ENCODE peak calls at places on chromosomes 5 and 9, in five cellular contexts. One of them, this sample, is unnamed.

GRCh38 chr9:124110307-124110915 is 98.8 kb downstream of the LHX2 start:
- DNase-seq in hepatocyte: peak
- DNase-seq in D721Med: no peak
- DNase-seq in GM12864: no peak
- DNase-seq in breast epithelium: peak
- DNase-seq in this sample: peak

GRCh38 chr5:14728109-14728938 is 63.8 kb downstream of the OTULIN start:
- DNase-seq in hepatocyte: peak
- DNase-seq in D721Med: no peak
- DNase-seq in GM12864: no peak
- DNase-seq in breast epithelium: no peak
- DNase-seq in this sample: no peak

GRCh38 chr9:87184956-87185642 is 237.8 kb upstream of the GAS1 start:
- DNase-seq in hepatocyte: no peak
- DNase-seq in D721Med: no peak
- DNase-seq in GM12864: no peak
- DNase-seq in breast epithelium: no peak
- DNase-seq in this sample: no peak

GRCh38 chr9:37324691-37325490 is 97.6 kb upstream of the GRHPR start:
- DNase-seq in hepatocyte: no peak
- DNase-seq in D721Med: no peak
- DNase-seq in GM12864: no peak
- DNase-seq in breast epithelium: no peak
- DNase-seq in this sample: no peak

GRCh38 chr5:14399054-14399657 is 182.4 kb upstream of the OTULINL start:
- DNase-seq in hepatocyte: peak
- DNase-seq in D721Med: no peak
- DNase-seq in GM12864: no peak
- DNase-seq in breast epithelium: no peak
- DNase-seq in this sample: peak

GRCh38 chr9:13358128-13358527 is 78.6 kb upstream of the MPDZ start:
- DNase-seq in hepatocyte: peak
- DNase-seq in D721Med: no peak
- DNase-seq in GM12864: no peak
- DNase-seq in breast epithelium: no peak
- DNase-seq in this sample: no peak

GRCh38 chr9:34989946-34990635 is 546 bp downstream of the DNAJB5 start:
- DNase-seq in hepatocyte: peak
- DNase-seq in D721Med: peak
- DNase-seq in GM12864: no peak
- DNase-seq in breast epithelium: no peak
- DNase-seq in this sample: no peak

GRCh38 chr5:104213216-104213615 is 650.6 kb upstream of the NUDT12 start:
- DNase-seq in hepatocyte: no peak
- DNase-seq in D721Med: no peak
- DNase-seq in GM12864: no peak
- DNase-seq in breast epithelium: no peak
- DNase-seq in this sample: no peak

GRCh38 chr5:166499452-166500240 is 1791.8 kb upstream of the WWC1 start:
- DNase-seq in hepatocyte: no peak
- DNase-seq in D721Med: no peak
- DNase-seq in GM12864: no peak
- DNase-seq in breast epithelium: no peak
- DNase-seq in this sample: no peak

GRCh38 chr9:98410185-98410697 is 154.8 kb upstream of the TBC1D2 start:
- DNase-seq in hepatocyte: peak
- DNase-seq in D721Med: no peak
- DNase-seq in GM12864: no peak
- DNase-seq in breast epithelium: no peak
- DNase-seq in this sample: no peak

GRCh38 chr5:3325811-3326568 is 269.6 kb upstream of the IRX1 start:
- DNase-seq in hepatocyte: no peak
- DNase-seq in D721Med: no peak
- DNase-seq in GM12864: no peak
- DNase-seq in breast epithelium: no peak
- DNase-seq in this sample: no peak

GRCh38 chr5:14913141-14913540 is 41.6 kb upstream of the ANKH start:
- DNase-seq in hepatocyte: no peak
- DNase-seq in D721Med: no peak
- DNase-seq in GM12864: no peak
- DNase-seq in breast epithelium: no peak
- DNase-seq in this sample: no peak

GRCh38 chr5:73418244-73418691 is 30.3 kb downstream of the FOXD1 start:
- DNase-seq in hepatocyte: no peak
- DNase-seq in D721Med: no peak
- DNase-seq in GM12864: no peak
- DNase-seq in breast epithelium: no peak
- DNase-seq in this sample: no peak

GRCh38 chr5:58804331-58804730 is 221.5 kb downstream of the RAB3C start:
- DNase-seq in hepatocyte: no peak
- DNase-seq in D721Med: no peak
- DNase-seq in GM12864: no peak
- DNase-seq in breast epithelium: no peak
- DNase-seq in this sample: no peak

GRCh38 chr9:129311638-129312037 is 133.6 kb upstream of the IER5L start:
- DNase-seq in hepatocyte: no peak
- DNase-seq in D721Med: no peak
- DNase-seq in GM12864: no peak
- DNase-seq in breast epithelium: no peak
- DNase-seq in this sample: no peak

GRCh38 chr5:36696059-36696673 is 89.8 kb downstream of the SLC1A3 start:
- DNase-seq in hepatocyte: peak
- DNase-seq in D721Med: no peak
- DNase-seq in GM12864: peak
- DNase-seq in breast epithelium: peak
- DNase-seq in this sample: peak

GRCh38 chr5:11619339-11620028 is 284.8 kb downstream of the CTNND2 start:
- DNase-seq in hepatocyte: peak
- DNase-seq in D721Med: no peak
- DNase-seq in GM12864: no peak
- DNase-seq in breast epithelium: no peak
- DNase-seq in this sample: no peak

GRCh38 chr5:169637085-169637855 is at the start of gene DOCK2:
- DNase-seq in hepatocyte: no peak
- DNase-seq in D721Med: no peak
- DNase-seq in GM12864: peak
- DNase-seq in breast epithelium: no peak
- DNase-seq in this sample: peak

GRCh38 chr5:167982-168660 is 23.2 kb upstream of the LRRC14B start:
- DNase-seq in hepatocyte: peak
- DNase-seq in D721Med: no peak
- DNase-seq in GM12864: no peak
- DNase-seq in breast epithelium: no peak
- DNase-seq in this sample: no peak

GRCh38 chr5:142095651-142096330 is 12.8 kb upstream of the NDFIP1 start:
- DNase-seq in hepatocyte: no peak
- DNase-seq in D721Med: no peak
- DNase-seq in GM12864: no peak
- DNase-seq in breast epithelium: no peak
- DNase-seq in this sample: no peak

GRCh38 chr5:146797683-146798082 is 80.9 kb downstream of the PPP2R2B start:
- DNase-seq in hepatocyte: no peak
- DNase-seq in D721Med: no peak
- DNase-seq in GM12864: no peak
- DNase-seq in breast epithelium: no peak
- DNase-seq in this sample: no peak

GRCh38 chr9:108776920-108777650 is 78.7 kb downstream of the ACTL7B start:
- DNase-seq in hepatocyte: no peak
- DNase-seq in D721Med: no peak
- DNase-seq in GM12864: no peak
- DNase-seq in breast epithelium: no peak
- DNase-seq in this sample: no peak

GRCh38 chr5:92599217-92599810 is 981.7 kb downstream of the NR2F1-AS1 start:
- DNase-seq in hepatocyte: no peak
- DNase-seq in D721Med: no peak
- DNase-seq in GM12864: no peak
- DNase-seq in breast epithelium: no peak
- DNase-seq in this sample: no peak

GRCh38 chr9:128409998-128410397 is 10.7 kb upstream of the CERCAM start:
- DNase-seq in hepatocyte: no peak
- DNase-seq in D721Med: no peak
- DNase-seq in GM12864: no peak
- DNase-seq in breast epithelium: no peak
- DNase-seq in this sample: no peak

GRCh38 chr9:87140605-87141109 is 193.4 kb upstream of the GAS1 start:
- DNase-seq in hepatocyte: no peak
- DNase-seq in D721Med: no peak
- DNase-seq in GM12864: no peak
- DNase-seq in breast epithelium: no peak
- DNase-seq in this sample: no peak

GRCh38 chr5:133147411-133147810 is 95.6 kb downstream of the HSPA4 start:
- DNase-seq in hepatocyte: no peak
- DNase-seq in D721Med: no peak
- DNase-seq in GM12864: no peak
- DNase-seq in breast epithelium: no peak
- DNase-seq in this sample: no peak

GRCh38 chr5:50440651-50441478 is at the start of gene EMB:
- DNase-seq in hepatocyte: peak
- DNase-seq in D721Med: no peak
- DNase-seq in GM12864: peak
- DNase-seq in breast epithelium: peak
- DNase-seq in this sample: peak

GRCh38 chr9:99660191-99660636 is 161.5 kb upstream of the NR4A3 start:
- DNase-seq in hepatocyte: no peak
- DNase-seq in D721Med: no peak
- DNase-seq in GM12864: peak
- DNase-seq in breast epithelium: no peak
- DNase-seq in this sample: peak

GRCh38 chr9:83955985-83956287 is 24.1 kb downstream of the HNRNPK start:
- DNase-seq in hepatocyte: no peak
- DNase-seq in D721Med: no peak
- DNase-seq in GM12864: no peak
- DNase-seq in breast epithelium: no peak
- DNase-seq in this sample: peak
- TF ChIP-seq CTCF in hepatocyte: no peak
- TF ChIP-seq CTCF in D721Med: no peak
- TF ChIP-seq CTCF in GM12864: no peak
- TF ChIP-seq CTCF in breast epithelium: no peak
- TF ChIP-seq CTCF in this sample: no peak

DNA sequence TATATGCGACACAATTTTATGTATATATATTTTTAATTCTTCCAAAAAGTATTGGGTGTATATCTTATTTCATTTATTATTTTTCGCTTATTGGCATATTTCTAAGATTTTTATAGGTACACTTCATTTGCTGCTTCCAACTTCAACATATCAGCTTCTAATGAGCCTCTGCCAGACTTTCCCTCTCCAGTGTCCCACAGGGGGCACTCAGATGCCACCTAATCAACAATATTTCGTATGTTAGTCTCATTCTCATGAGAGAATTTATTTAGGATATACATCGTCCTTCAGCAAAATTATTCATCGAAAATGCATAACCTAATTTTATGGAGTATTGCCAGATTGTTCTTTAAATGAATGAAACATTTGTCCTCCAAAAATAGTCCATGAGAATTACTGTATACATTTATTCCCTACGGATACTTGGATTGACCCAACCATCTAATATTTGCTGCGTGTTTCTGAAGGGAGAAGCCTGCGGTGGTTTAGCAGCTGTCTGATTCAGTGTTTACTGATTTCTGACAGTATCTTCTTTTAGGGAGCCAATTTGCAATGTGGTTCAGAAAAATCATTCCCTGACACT is 100.6 kb upstream of the SELENOP start:
- DNase-seq in hepatocyte: no peak
- DNase-seq in D721Med: no peak
- DNase-seq in GM12864: no peak
- DNase-seq in breast epithelium: no peak
- DNase-seq in this sample: no peak
- TF ChIP-seq CTCF in hepatocyte: peak
- TF ChIP-seq CTCF in D721Med: peak
- TF ChIP-seq CTCF in GM12864: no peak
- TF ChIP-seq CTCF in breast epithelium: no peak
- TF ChIP-seq CTCF in this sample: no peak

GRCh38 chr5:138538943-138539627 is 4.0 kb downstream of the ETF1 start:
- DNase-seq in hepatocyte: no peak
- DNase-seq in D721Med: no peak
- DNase-seq in GM12864: no peak
- DNase-seq in breast epithelium: no peak
- DNase-seq in this sample: no peak

GRCh38 chr5:138536215-138536614 is 6.8 kb downstream of the ETF1 start:
- DNase-seq in hepatocyte: no peak
- DNase-seq in D721Med: no peak
- DNase-seq in GM12864: no peak
- DNase-seq in breast epithelium: no peak
- DNase-seq in this sample: no peak

GRCh38 chr5:138539791-138540190 is 3.2 kb downstream of the ETF1 start:
- DNase-seq in hepatocyte: no peak
- DNase-seq in D721Med: no peak
- DNase-seq in GM12864: no peak
- DNase-seq in breast epithelium: no peak
- DNase-seq in this sample: no peak

GRCh38 chr5:138533973-138534941 is 8.8 kb downstream of the ETF1 start:
- DNase-seq in hepatocyte: no peak
- DNase-seq in D721Med: no peak
- DNase-seq in GM12864: no peak
- DNase-seq in breast epithelium: no peak
- DNase-seq in this sample: no peak

DNA sequence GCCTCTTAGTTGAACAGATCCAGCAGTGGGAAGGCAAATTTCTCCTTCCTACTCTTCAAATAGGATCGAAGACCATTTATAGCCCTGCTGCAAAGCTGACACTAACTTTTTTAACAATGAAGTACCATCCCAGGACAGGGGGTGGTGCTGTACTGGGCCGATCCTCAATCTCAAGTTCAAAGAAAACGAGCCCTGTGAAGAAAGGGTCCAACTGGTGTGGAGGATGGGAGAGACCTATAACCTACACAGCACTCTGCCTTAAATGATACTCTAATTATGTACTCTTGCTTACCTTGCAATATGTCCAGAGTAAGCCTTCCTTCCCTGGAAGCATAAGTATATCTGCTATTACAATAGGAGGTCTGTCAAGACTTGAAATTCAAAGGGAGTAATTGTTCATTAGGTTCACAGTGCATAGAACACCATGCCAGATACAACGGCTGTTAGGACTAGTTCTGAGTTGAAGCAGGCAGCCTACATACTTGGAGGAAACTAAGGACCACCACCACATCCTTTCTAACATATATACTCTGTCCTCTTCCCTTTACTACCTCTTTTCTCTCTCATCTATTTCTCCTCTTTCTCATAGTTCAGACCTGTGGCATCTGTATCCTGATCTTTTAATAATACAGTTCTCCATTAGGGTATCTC is 6.2 kb downstream of the ETF1 start:
- DNase-seq in hepatocyte: peak
- DNase-seq in D721Med: no peak
- DNase-seq in GM12864: no peak
- DNase-seq in breast epithelium: no peak
- DNase-seq in this sample: no peak
- TF ChIP-seq CTCF in hepatocyte: peak
- TF ChIP-seq CTCF in D721Med: peak
- TF ChIP-seq CTCF in GM12864: peak
- TF ChIP-seq CTCF in breast epithelium: no peak
- TF ChIP-seq CTCF in this sample: no peak

DNA sequence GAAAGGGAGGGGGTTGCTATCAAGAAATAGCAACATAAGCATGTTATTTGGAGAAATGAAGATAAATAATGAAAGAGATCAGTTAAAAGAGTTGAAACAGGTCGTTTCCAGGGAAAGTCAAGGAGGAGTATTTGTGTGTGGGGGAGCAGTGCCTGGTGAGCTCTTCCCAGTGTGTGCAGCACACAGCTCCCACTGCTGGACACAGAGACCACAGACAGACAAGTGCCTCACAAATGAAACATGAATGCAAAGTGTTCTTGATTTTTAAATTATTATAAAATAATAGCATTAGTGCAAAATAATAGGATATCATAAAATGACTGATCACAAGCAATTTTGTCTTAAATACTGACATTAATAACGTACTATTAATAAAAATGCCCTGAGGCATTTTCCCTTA is 40.8 kb downstream of the LIFR start:
- DNase-seq in hepatocyte: peak
- DNase-seq in D721Med: no peak
- DNase-seq in GM12864: no peak
- DNase-seq in breast epithelium: no peak
- DNase-seq in this sample: no peak
- TF ChIP-seq CTCF in hepatocyte: peak
- TF ChIP-seq CTCF in D721Med: no peak
- TF ChIP-seq CTCF in GM12864: no peak
- TF ChIP-seq CTCF in breast epithelium: peak
- TF ChIP-seq CTCF in this sample: no peak